ENCODE peak calls at places on chromosome 22, in four cellular contexts. D, C, F and E are unnamed samples.

GRCh38 chr22:36797334-36797733 is 19.5 kb downstream of the PVALB start:
- DNase-seq in D (no peak), C (no peak), F (no peak), E (no peak)

GRCh38 chr22:39177456-39177775 is 24.9 kb upstream of the CBX7 start:
- DNase-seq in D (no peak), C (no peak), F (no peak), E (no peak)

GRCh38 chr22:20568502-20569058 is 61.2 kb downstream of the MED15 start:
- DNase-seq in D (no peak), C (no peak), F (no peak), E (no peak)

GRCh38 chr22:37032535-37033460 is 13.3 kb downstream of the MPST start:
- DNase-seq in D (no peak), C (peak; percentile 37), F (peak; percentile 87), E (no peak)

GRCh38 chr22:39900306-39901227 is at the start of gene GRAP2:
- DNase-seq in D (no peak), C (no peak), F (peak; percentile 32), E (no peak)

GRCh38 chr22:26887456-26887855 is 230.1 kb downstream of the MIAT start:
- DNase-seq in D (no peak), C (peak; percentile 74), F (no peak), E (no peak)

GRCh38 chr22:47781427-47782111 is 1019.1 kb downstream of the TBC1D22A start:
- DNase-seq in D (no peak), C (no peak), F (no peak), E (no peak)

GRCh38 chr22:21589415-21589814 is 21.9 kb downstream of the UBE2L3 start:
- DNase-seq in D (no peak), C (no peak), F (no peak), E (no peak)

GRCh38 chr22:47086596-47087248 is 324.3 kb downstream of the TBC1D22A start:
- DNase-seq in D (no peak), C (no peak), F (no peak), E (no peak)

GRCh38 chr22:27732841-27733240 is 68.7 kb downstream of the MN1 start:
- DNase-seq in D (no peak), C (no peak), F (no peak), E (no peak)

GRCh38 chr22:47547881-47548630 is 785.6 kb downstream of the TBC1D22A start:
- DNase-seq in D (no peak), C (no peak), F (no peak), E (no peak)

GRCh38 chr22:38148252-38148651 is 33.4 kb downstream of the PLA2G6 start:
- DNase-seq in D (no peak), C (peak; percentile 66), F (no peak), E (no peak)

GRCh38 chr22:47205562-47205961 is 443.1 kb downstream of the TBC1D22A start:
- DNase-seq in D (no peak), C (no peak), F (no peak), E (peak; percentile 40)

GRCh38 chr22:30562391-30562790 is 12.1 kb downstream of the GAL3ST1 start:
- DNase-seq in D (no peak), C (no peak), F (no peak), E (no peak)
- TF ChIP-seq POLR2A in D (no peak), C (no peak), F (no peak), E (no peak)

GRCh38 chr22:29267858-29268510 is at the start of the genes EWSR1 and RHBDD3:
- DNase-seq in D (peak; percentile 69), C (peak; percentile 97), F (peak; percentile 96), E (peak; percentile 96)

GRCh38 chr22:29268511-29269229 is 602 bp downstream of the EWSR1 start:
- DNase-seq in D (no peak), C (peak; percentile 67), F (peak; percentile 60), E (peak; percentile 66)

GRCh38 chr22:29270475-29271271 is 2.6 kb downstream of the EWSR1 start:
- DNase-seq in D (no peak), C (peak; percentile 58), F (no peak), E (peak; percentile 31)

GRCh38 chr22:29269230-29269604 is 1.1 kb downstream of the EWSR1 start:
- DNase-seq in D (no peak), C (no peak), F (no peak), E (no peak)

GRCh38 chr22:29269731-29270474 is 1.8 kb downstream of the EWSR1 start:
- DNase-seq in D (no peak), C (peak; percentile 12), F (no peak), E (no peak)
- H3K27ac ChIP-seq in D (no peak overlapping the region), C (no peak overlapping the region), F (peak overlapping the region; percentile 100), E (peak overlapping the region; percentile 47)

DNA sequence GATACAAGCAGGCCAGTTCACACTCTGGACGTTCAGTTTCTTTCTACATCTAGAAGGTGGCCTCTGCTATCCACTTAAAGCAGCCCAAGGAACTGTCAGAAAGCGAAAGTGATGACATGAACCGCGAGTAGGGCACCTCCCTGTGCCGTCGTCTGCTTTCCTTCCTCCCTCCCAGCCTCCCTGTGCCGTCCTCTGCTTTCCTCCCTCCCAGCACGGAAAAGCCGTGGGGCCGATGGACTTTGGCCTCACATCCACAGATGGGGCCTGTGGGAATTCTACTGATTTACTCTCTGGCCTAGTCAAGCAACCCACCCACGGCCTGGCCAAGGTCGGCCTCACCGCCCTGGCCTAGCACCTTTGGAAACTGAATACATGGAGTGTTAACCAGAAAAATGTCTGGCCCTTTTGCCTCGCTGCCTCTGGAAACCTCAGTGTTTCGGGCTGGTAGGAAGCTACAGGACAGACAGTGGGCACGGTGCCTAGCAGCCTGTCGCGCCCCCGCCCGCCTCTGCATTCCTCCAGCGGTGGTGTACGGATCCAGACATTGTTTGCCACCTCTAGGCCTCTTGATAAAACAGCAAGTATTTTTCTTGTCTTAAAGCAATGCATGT is 14.2 kb downstream of the PEX26 start:
- DNase-seq in D (no peak), C (peak; percentile 43), F (peak; percentile 86), E (peak; percentile 87)
- TF ChIP-seq CTCF in D (no peak), C (no peak), F (peak; percentile 28), E (peak; percentile 21)

DNA sequence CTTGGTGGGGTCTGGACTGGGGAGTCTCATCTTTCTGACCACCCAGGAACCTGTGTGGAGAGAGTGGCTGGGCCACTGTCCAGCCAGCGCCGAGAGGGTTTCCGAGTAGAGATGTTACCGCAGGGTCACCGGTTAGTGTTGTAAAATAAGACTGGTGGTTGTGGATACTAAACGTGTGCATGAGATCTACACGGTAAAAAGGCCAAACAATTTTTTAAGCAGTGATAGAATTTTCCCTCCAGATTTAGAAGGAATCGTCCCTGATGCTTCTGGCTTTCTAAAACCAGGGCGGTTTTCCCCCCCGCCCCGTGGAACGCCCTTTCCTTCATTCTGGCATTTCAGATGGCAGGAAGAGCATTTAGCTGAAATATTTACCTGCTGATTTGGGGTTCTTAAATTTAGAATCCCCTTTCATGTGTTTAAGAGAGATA is 72.6 kb upstream of the PPARA start:
- DNase-seq in D (no peak), C (no peak), F (peak; percentile 8), E (peak; percentile 35)
- TF ChIP-seq POLR2A in D (no peak), C (no peak), F (no peak), E (no peak)

GRCh38 chr22:22925795-22926358 is 38.3 kb downstream of the IGLL5 start:
- DNase-seq in D (no peak), C (no peak), F (no peak), E (no peak)

GRCh38 chr22:22926359-22927195 is 39.0 kb downstream of the IGLL5 start:
- DNase-seq in D (no peak), C (no peak), F (no peak), E (no peak)

GRCh38 chr22:22924369-22925145 is 36.9 kb downstream of the IGLL5 start:
- DNase-seq in D (no peak), C (no peak), F (no peak), E (no peak)

GRCh38 chr22:22923930-22924329 is 36.3 kb downstream of the IGLL5 start:
- DNase-seq in D (no peak), C (no peak), F (no peak), E (no peak)

DNA sequence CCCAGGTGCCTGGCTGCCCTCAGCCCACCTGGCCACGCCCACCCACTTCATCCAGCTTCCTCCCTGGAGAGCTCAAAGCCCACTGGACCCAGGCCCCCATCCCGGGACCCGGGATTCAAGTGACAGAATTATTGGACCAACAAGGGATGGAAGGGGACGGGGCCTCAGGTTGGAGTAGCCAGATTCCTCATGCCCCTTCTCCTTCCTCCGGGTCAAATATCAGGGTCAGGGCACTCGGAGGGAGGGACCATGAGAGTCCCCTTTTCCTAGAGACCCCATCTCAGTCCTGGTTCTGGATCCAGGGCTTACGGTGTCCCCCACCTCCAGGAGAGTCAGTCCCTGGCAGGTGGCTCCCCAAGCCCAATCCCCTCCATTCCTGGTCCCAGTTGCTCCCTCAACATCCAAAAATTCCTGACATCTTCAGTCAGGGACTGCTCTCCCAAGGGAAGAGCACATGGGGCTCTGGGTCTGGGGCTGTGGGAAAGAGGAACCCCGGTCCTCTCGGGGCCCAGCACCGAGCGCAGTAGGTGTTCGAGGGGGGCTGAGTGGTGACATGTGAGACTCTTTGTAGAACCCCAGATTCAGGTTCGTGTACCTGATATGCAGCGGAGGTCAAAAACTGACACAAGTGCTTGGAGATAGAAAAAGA is 37.7 kb downstream of the IGLL5 start:
- DNase-seq in D (no peak), C (no peak), F (no peak), E (no peak)
- H3K27ac ChIP-seq in D (no peak overlapping the region), C (no peak overlapping the region), F (no peak overlapping the region), E (no peak overlapping the region)